ENCODE peak calls at places on chromosomes 6 and 20, in five cellular contexts. One of them, this sample, is unnamed.

GRCh38 chr6:159565181-159565580 is 127.9 kb downstream of the SOD2 start:
- DNase-seq in PC-3: no peak
- DNase-seq in GM23338: no peak
- DNase-seq in MM.1S: no peak
- DNase-seq in SK-N-SH: no peak
- DNase-seq in this sample: no peak

GRCh38 chr6:22785036-22785435 is 215.7 kb downstream of the HDGFL1 start:
- DNase-seq in PC-3: no peak
- DNase-seq in GM23338: peak; percentile 17
- DNase-seq in MM.1S: no peak
- DNase-seq in SK-N-SH: peak; percentile 6
- DNase-seq in this sample: no peak

GRCh38 chr20:18984238-18985200 is 170.9 kb downstream of the SCP2D1 start:
- DNase-seq in PC-3: peak; percentile 38
- DNase-seq in GM23338: no peak
- DNase-seq in MM.1S: no peak
- DNase-seq in SK-N-SH: no peak
- DNase-seq in this sample: no peak

GRCh38 chr20:61595216-61595615 is 343.2 kb downstream of the CDH4 start:
- DNase-seq in PC-3: no peak
- DNase-seq in GM23338: no peak
- DNase-seq in MM.1S: no peak
- DNase-seq in SK-N-SH: no peak
- DNase-seq in this sample: no peak

GRCh38 chr6:37882724-37883413 is 63.3 kb downstream of the ZFAND3 start:
- DNase-seq in PC-3: peak; percentile 31
- DNase-seq in GM23338: no peak
- DNase-seq in MM.1S: no peak
- DNase-seq in SK-N-SH: no peak
- DNase-seq in this sample: no peak

GRCh38 chr6:54860132-54860531 is 13.6 kb downstream of the FAM83B start:
- DNase-seq in PC-3: no peak
- DNase-seq in GM23338: peak; percentile 7
- DNase-seq in MM.1S: no peak
- DNase-seq in SK-N-SH: no peak
- DNase-seq in this sample: no peak

GRCh38 chr6:115945306-115945705 is 115.4 kb downstream of the FRK start:
- DNase-seq in PC-3: peak; percentile 12
- DNase-seq in GM23338: no peak
- DNase-seq in MM.1S: no peak
- DNase-seq in SK-N-SH: no peak
- DNase-seq in this sample: peak; percentile 24

GRCh38 chr20:5156670-5157448 is 30.1 kb downstream of the CDS2 start:
- DNase-seq in PC-3: peak; percentile 68
- DNase-seq in GM23338: no peak
- DNase-seq in MM.1S: no peak
- DNase-seq in SK-N-SH: no peak
- DNase-seq in this sample: peak; percentile 51

GRCh38 chr6:24329022-24329421 is 28.8 kb downstream of the DCDC2 start:
- DNase-seq in PC-3: peak; percentile 73
- DNase-seq in GM23338: no peak
- DNase-seq in MM.1S: no peak
- DNase-seq in SK-N-SH: no peak
- DNase-seq in this sample: no peak

GRCh38 chr20:33373735-33374605 is 27.3 kb downstream of the CDK5RAP1 start:
- DNase-seq in PC-3: peak; percentile 99
- DNase-seq in GM23338: no peak
- DNase-seq in MM.1S: no peak
- DNase-seq in SK-N-SH: no peak
- DNase-seq in this sample: peak; percentile 69

GRCh38 chr6:38021029-38021428 is 201.5 kb downstream of the ZFAND3 start:
- DNase-seq in PC-3: no peak
- DNase-seq in GM23338: no peak
- DNase-seq in MM.1S: no peak
- DNase-seq in SK-N-SH: no peak
- DNase-seq in this sample: no peak

GRCh38 chr6:55065020-55065419 is 109.3 kb upstream of the HCRTR2 start:
- DNase-seq in PC-3: no peak
- DNase-seq in GM23338: no peak
- DNase-seq in MM.1S: no peak
- DNase-seq in SK-N-SH: no peak
- DNase-seq in this sample: no peak

GRCh38 chr20:38126146-38126912 is 38.7 kb downstream of the TGM2 start:
- DNase-seq in PC-3: no peak
- DNase-seq in GM23338: no peak
- DNase-seq in MM.1S: no peak
- DNase-seq in SK-N-SH: no peak
- DNase-seq in this sample: peak; percentile 59

GRCh38 chr20:24778585-24779031 is 170.5 kb upstream of the CST7 start:
- DNase-seq in PC-3: peak; percentile 39
- DNase-seq in GM23338: no peak
- DNase-seq in MM.1S: no peak
- DNase-seq in SK-N-SH: no peak
- DNase-seq in this sample: no peak

GRCh38 chr6:31187780-31188194 is 17.3 kb upstream of the POU5F1 start:
- DNase-seq in PC-3: peak; percentile 33
- DNase-seq in GM23338: no peak
- DNase-seq in MM.1S: no peak
- DNase-seq in SK-N-SH: no peak
- DNase-seq in this sample: no peak

GRCh38 chr20:13770141-13770540 is 14.6 kb downstream of the ESF1 start:
- DNase-seq in PC-3: no peak
- DNase-seq in GM23338: no peak
- DNase-seq in MM.1S: no peak
- DNase-seq in SK-N-SH: no peak
- DNase-seq in this sample: no peak

GRCh38 chr20:64211874-64212658 is 43.5 kb upstream of the PCMTD2 start:
- DNase-seq in PC-3: no peak
- DNase-seq in GM23338: no peak
- DNase-seq in MM.1S: no peak
- DNase-seq in SK-N-SH: no peak
- DNase-seq in this sample: no peak

GRCh38 chr6:133895573-133896343 is 6.8 kb downstream of the TCF21 start:
- DNase-seq in PC-3: no peak
- DNase-seq in GM23338: peak; percentile 74
- DNase-seq in MM.1S: no peak
- DNase-seq in SK-N-SH: no peak
- DNase-seq in this sample: no peak

GRCh38 chr6:126054258-126054702 is 67.9 kb downstream of the TRMT11 start:
- DNase-seq in PC-3: peak; percentile 47
- DNase-seq in GM23338: no peak
- DNase-seq in MM.1S: no peak
- DNase-seq in SK-N-SH: peak; percentile 14
- DNase-seq in this sample: peak; percentile 29

GRCh38 chr6:154513601-154514320 is 3.3 kb upstream of the CNKSR3 start:
- DNase-seq in PC-3: no peak
- DNase-seq in GM23338: no peak
- DNase-seq in MM.1S: no peak
- DNase-seq in SK-N-SH: peak; percentile 41
- DNase-seq in this sample: no peak

GRCh38 chr20:4708036-4708435 is 13.7 kb upstream of the PRND start:
- DNase-seq in PC-3: no peak
- DNase-seq in GM23338: no peak
- DNase-seq in MM.1S: no peak
- DNase-seq in SK-N-SH: no peak
- DNase-seq in this sample: no peak

GRCh38 chr6:79737172-79737571 is 106.0 kb downstream of the SH3BGRL2 start:
- DNase-seq in PC-3: peak; percentile 25
- DNase-seq in GM23338: no peak
- DNase-seq in MM.1S: no peak
- DNase-seq in SK-N-SH: peak; percentile 6
- DNase-seq in this sample: no peak

GRCh38 chr6:10759312-10759839 is 11.8 kb downstream of the TMEM14B start:
- DNase-seq in PC-3: peak; percentile 99
- DNase-seq in GM23338: peak; percentile 84
- DNase-seq in MM.1S: peak; percentile 36
- DNase-seq in SK-N-SH: peak; percentile 30
- DNase-seq in this sample: peak; percentile 95

GRCh38 chr6:85675030-85675819 is 32.5 kb upstream of the SYNCRIP start:
- DNase-seq in PC-3: peak; percentile 65
- DNase-seq in GM23338: peak; percentile 21
- DNase-seq in MM.1S: no peak
- DNase-seq in SK-N-SH: no peak
- DNase-seq in this sample: peak; percentile 42

GRCh38 chr6:85678602-85679444 is 36.1 kb upstream of the SYNCRIP start:
- DNase-seq in PC-3: peak; percentile 96
- DNase-seq in GM23338: peak; percentile 99
- DNase-seq in MM.1S: peak; percentile 97
- DNase-seq in SK-N-SH: peak; percentile 96
- DNase-seq in this sample: peak; percentile 86

GRCh38 chr6:85676086-85676729 is 33.5 kb upstream of the SYNCRIP start:
- DNase-seq in PC-3: peak; percentile 4
- DNase-seq in GM23338: no peak
- DNase-seq in MM.1S: no peak
- DNase-seq in SK-N-SH: no peak
- DNase-seq in this sample: no peak

GRCh38 chr6:85678000-85678601 is 35.4 kb upstream of the SYNCRIP start:
- DNase-seq in PC-3: peak; percentile 1
- DNase-seq in GM23338: no peak
- DNase-seq in MM.1S: no peak
- DNase-seq in SK-N-SH: no peak
- DNase-seq in this sample: no peak

GRCh38 chr6:85677243-85677956 is 34.7 kb upstream of the SYNCRIP start:
- DNase-seq in PC-3: no peak
- DNase-seq in GM23338: no peak
- DNase-seq in MM.1S: no peak
- DNase-seq in SK-N-SH: no peak
- DNase-seq in this sample: no peak
- H3F3A ChIP-seq in PC-3: peaks cover 3% of the 10 kb centered on the region
- H3F3A ChIP-seq in GM23338: peaks cover 51% of the 10 kb centered on the region
- H3F3A ChIP-seq in MM.1S: peaks cover 78% of the 10 kb centered on the region
- H3F3A ChIP-seq in SK-N-SH: peaks cover 50% of the 10 kb centered on the region
- H3F3A ChIP-seq in this sample: peaks cover 63% of the 10 kb centered on the region

DNA sequence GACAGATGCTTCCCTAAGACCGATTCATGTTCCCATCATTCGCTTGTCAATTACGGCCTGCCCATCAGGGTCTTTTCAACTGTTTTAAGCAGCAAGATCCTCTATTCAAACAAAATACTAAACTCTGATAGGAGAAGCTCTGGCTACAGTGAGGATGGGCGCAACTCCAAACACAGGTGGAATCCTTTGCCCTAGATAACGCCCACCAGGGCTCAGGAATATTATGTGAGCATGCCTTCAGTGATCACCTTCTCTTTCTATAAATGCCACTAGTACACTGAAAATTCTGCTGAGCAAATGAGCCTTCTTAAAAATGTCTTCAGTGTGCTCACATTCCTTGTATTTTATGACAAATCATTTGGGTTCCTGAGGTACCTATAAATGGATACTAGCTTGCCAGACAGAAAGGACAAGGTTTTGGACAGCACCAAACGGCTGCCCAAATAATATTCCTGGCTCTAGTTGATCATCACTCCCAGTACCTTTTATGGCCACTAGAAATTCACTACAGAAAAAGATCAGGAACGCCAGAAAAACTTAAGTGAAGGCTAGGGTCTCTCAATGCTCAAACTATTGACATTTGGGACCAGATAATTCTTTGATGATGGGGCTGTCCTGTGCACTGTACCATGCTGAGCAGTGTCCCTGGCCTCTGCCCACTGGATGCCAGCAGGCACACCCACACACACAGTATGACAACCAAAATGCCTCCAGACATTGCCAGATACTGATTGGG is 13.1 kb downstream of the ZNF217 start:
- DNase-seq in PC-3: peak; percentile 70
- DNase-seq in GM23338: no peak
- DNase-seq in MM.1S: no peak
- DNase-seq in SK-N-SH: no peak
- DNase-seq in this sample: no peak
- TF ChIP-seq CTCF in PC-3: peak; percentile 40
- TF ChIP-seq CTCF in GM23338: peak; percentile 19
- TF ChIP-seq CTCF in MM.1S: peak; percentile 25
- TF ChIP-seq CTCF in SK-N-SH: peak; percentile 37
- TF ChIP-seq CTCF in this sample: no peak

GRCh38 chr20:10508468-10509251 is 73.6 kb downstream of the SLX4IP start:
- DNase-seq in PC-3: no peak
- DNase-seq in GM23338: no peak
- DNase-seq in MM.1S: no peak
- DNase-seq in SK-N-SH: peak; percentile 53
- DNase-seq in this sample: no peak
- H3K4me1 ChIP-seq in PC-3: peaks cover 34% of the 10 kb centered on the region
- H3K4me1 ChIP-seq in GM23338: peaks cover 7% of the 10 kb centered on the region
- H3K4me1 ChIP-seq in MM.1S: peaks cover 12% of the 10 kb centered on the region
- H3K4me1 ChIP-seq in SK-N-SH: peaks cover 35% of the 10 kb centered on the region
- H3K4me1 ChIP-seq in this sample: peaks cover 17% of the 10 kb centered on the region

DNA sequence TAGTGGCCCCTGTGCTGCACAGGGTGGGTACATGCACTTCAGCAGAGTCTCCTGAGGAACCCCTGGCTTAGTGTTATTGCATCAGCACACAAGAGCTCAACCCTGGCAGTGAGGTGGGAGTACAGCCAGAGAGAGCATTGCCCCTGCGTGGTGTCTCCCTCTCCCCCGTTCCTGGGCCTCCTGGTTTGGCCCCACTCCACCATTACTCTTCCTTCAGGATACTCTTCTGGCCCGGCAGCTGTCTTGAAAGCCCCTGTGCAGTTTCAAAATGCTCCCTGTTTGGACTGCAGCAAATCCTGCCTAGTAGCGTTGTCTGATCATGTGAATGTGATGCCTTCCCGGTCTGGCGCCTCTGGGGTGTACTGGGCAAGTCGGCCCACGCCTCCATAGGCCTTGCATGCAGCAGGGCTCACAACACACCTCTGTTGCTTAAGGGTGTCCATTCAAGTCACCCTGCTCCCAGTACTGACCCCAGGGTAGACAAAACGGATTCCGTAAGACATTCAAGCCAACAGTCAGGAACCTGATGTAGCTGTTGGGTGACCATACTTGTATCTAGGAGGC is 32.1 kb downstream of the TXNDC5 start:
- DNase-seq in PC-3: no peak
- DNase-seq in GM23338: no peak
- DNase-seq in MM.1S: no peak
- DNase-seq in SK-N-SH: no peak
- DNase-seq in this sample: no peak
- H3F3A ChIP-seq in PC-3: no peaks in the 10 kb centered on the region
- H3F3A ChIP-seq in GM23338: no peaks in the 10 kb centered on the region
- H3F3A ChIP-seq in MM.1S: peaks cover 85% of the 10 kb centered on the region
- H3F3A ChIP-seq in SK-N-SH: peaks cover 3% of the 10 kb centered on the region
- H3F3A ChIP-seq in this sample: no peaks in the 10 kb centered on the region

GRCh38 chr6:151832710-151833109 is 25.2 kb downstream of the ESR1 start:
- DNase-seq in PC-3: no peak
- DNase-seq in GM23338: no peak
- DNase-seq in MM.1S: no peak
- DNase-seq in SK-N-SH: no peak
- DNase-seq in this sample: no peak
- TF ChIP-seq CTCF in PC-3: no peak
- TF ChIP-seq CTCF in GM23338: no peak
- TF ChIP-seq CTCF in MM.1S: no peak
- TF ChIP-seq CTCF in SK-N-SH: no peak
- TF ChIP-seq CTCF in this sample: no peak